ENCODE peak calls at places on chromosomes 11 and 22, in six cellular contexts. One of them, this sample, is unnamed.

GRCh38 chr11:12274558-12275197 is 102.7 kb upstream of the PARVA start:
- DNase-seq in lower leg skin: no peak
- DNase-seq in AG04450: no peak
- DNase-seq in transverse colon: no peak
- DNase-seq in mesothelial cell of epicardium: no peak
- DNase-seq in nephron progenitor cell: no peak
- DNase-seq in this sample: no peak

GRCh38 chr22:35528967-35529366 is 11.7 kb upstream of the RASD2 start:
- DNase-seq in mesothelial cell of epicardium: no peak
- DNase-seq in AG04450: no peak
- DNase-seq in lower leg skin: no peak
- DNase-seq in nephron progenitor cell: no peak
- DNase-seq in transverse colon: no peak
- DNase-seq in this sample: no peak

GRCh38 chr11:68467446-68467845 is 6.9 kb downstream of the PPP6R3 start:
- DNase-seq in AG04450: no peak
- DNase-seq in nephron progenitor cell: no peak
- DNase-seq in transverse colon: no peak
- DNase-seq in mesothelial cell of epicardium: no peak
- DNase-seq in lower leg skin: no peak
- DNase-seq in this sample: no peak

GRCh38 chr11:79236541-79236971 is 204.3 kb downstream of the TENM4 start:
- DNase-seq in mesothelial cell of epicardium: no peak
- DNase-seq in AG04450: peak; percentile 98
- DNase-seq in transverse colon: no peak
- DNase-seq in nephron progenitor cell: peak; percentile 17
- DNase-seq in lower leg skin: no peak
- DNase-seq in this sample: no peak

GRCh38 chr22:49331878-49332277 is 495.8 kb downstream of the BRD1 start:
- DNase-seq in mesothelial cell of epicardium: no peak
- DNase-seq in transverse colon: peak; percentile 3
- DNase-seq in nephron progenitor cell: no peak
- DNase-seq in lower leg skin: no peak
- DNase-seq in AG04450: no peak
- DNase-seq in this sample: no peak

GRCh38 chr11:33451364-33451763 is 194.2 kb downstream of the HIPK3 start:
- DNase-seq in lower leg skin: no peak
- DNase-seq in nephron progenitor cell: no peak
- DNase-seq in mesothelial cell of epicardium: no peak
- DNase-seq in AG04450: no peak
- DNase-seq in transverse colon: no peak
- DNase-seq in this sample: no peak

GRCh38 chr11:72951193-72951592 is 137.0 kb downstream of the ATG16L2 start:
- DNase-seq in mesothelial cell of epicardium: no peak
- DNase-seq in nephron progenitor cell: no peak
- DNase-seq in lower leg skin: no peak
- DNase-seq in AG04450: no peak
- DNase-seq in transverse colon: no peak
- DNase-seq in this sample: no peak

GRCh38 chr22:47171441-47172221 is 409.2 kb downstream of the TBC1D22A start:
- DNase-seq in lower leg skin: no peak
- DNase-seq in transverse colon: peak; percentile 4
- DNase-seq in nephron progenitor cell: no peak
- DNase-seq in mesothelial cell of epicardium: peak; percentile 15
- DNase-seq in AG04450: no peak
- DNase-seq in this sample: no peak

GRCh38 chr22:33299245-33299956 is 241.2 kb upstream of the SYN3 start:
- DNase-seq in nephron progenitor cell: peak; percentile 36
- DNase-seq in mesothelial cell of epicardium: no peak
- DNase-seq in transverse colon: no peak
- DNase-seq in AG04450: no peak
- DNase-seq in lower leg skin: no peak
- DNase-seq in this sample: no peak

GRCh38 chr22:30208631-30209603 is 37.6 kb downstream of the LIF start:
- DNase-seq in nephron progenitor cell: no peak
- DNase-seq in mesothelial cell of epicardium: no peak
- DNase-seq in lower leg skin: no peak
- DNase-seq in AG04450: peak; percentile 86
- DNase-seq in transverse colon: peak; percentile 38
- DNase-seq in this sample: no peak

GRCh38 chr11:30984827-30985226 is 384.7 kb downstream of the DCDC1 start:
- DNase-seq in transverse colon: no peak
- DNase-seq in mesothelial cell of epicardium: no peak
- DNase-seq in nephron progenitor cell: no peak
- DNase-seq in AG04450: no peak
- DNase-seq in lower leg skin: no peak
- DNase-seq in this sample: no peak

GRCh38 chr22:50102946-50103345 is 13.1 kb downstream of the MOV10L1 start:
- DNase-seq in mesothelial cell of epicardium: no peak
- DNase-seq in lower leg skin: no peak
- DNase-seq in nephron progenitor cell: no peak
- DNase-seq in AG04450: no peak
- DNase-seq in transverse colon: no peak
- DNase-seq in this sample: no peak

GRCh38 chr11:73779084-73779902 is 8.4 kb upstream of the MRPL48 start:
- DNase-seq in transverse colon: peak; percentile 98
- DNase-seq in nephron progenitor cell: peak; percentile 98
- DNase-seq in lower leg skin: peak; percentile 98
- DNase-seq in AG04450: peak; percentile 94
- DNase-seq in mesothelial cell of epicardium: peak; percentile 90
- DNase-seq in this sample: peak; percentile 71

GRCh38 chr11:46369458-46370152 is 11.9 kb upstream of the MDK start:
- DNase-seq in lower leg skin: no peak
- DNase-seq in transverse colon: peak; percentile 47
- DNase-seq in nephron progenitor cell: peak; percentile 83
- DNase-seq in mesothelial cell of epicardium: no peak
- DNase-seq in AG04450: peak; percentile 46
- DNase-seq in this sample: no peak

GRCh38 chr22:45969414-45969799 is 7.6 kb downstream of the WNT7B start:
- DNase-seq in transverse colon: no peak
- DNase-seq in AG04450: no peak
- DNase-seq in nephron progenitor cell: no peak
- DNase-seq in mesothelial cell of epicardium: no peak
- DNase-seq in lower leg skin: no peak
- DNase-seq in this sample: no peak

GRCh38 chr11:15843309-15843857 is 513.0 kb downstream of the SOX6 start:
- DNase-seq in lower leg skin: no peak
- DNase-seq in AG04450: no peak
- DNase-seq in transverse colon: no peak
- DNase-seq in mesothelial cell of epicardium: no peak
- DNase-seq in nephron progenitor cell: no peak
- DNase-seq in this sample: no peak

GRCh38 chr11:8095356-8095755 is 14.3 kb downstream of the TUB start:
- DNase-seq in mesothelial cell of epicardium: no peak
- DNase-seq in transverse colon: no peak
- DNase-seq in lower leg skin: no peak
- DNase-seq in AG04450: no peak
- DNase-seq in nephron progenitor cell: no peak
- DNase-seq in this sample: no peak

GRCh38 chr11:90803781-90804180 is 580.9 kb upstream of the CHORDC1 start:
- DNase-seq in lower leg skin: no peak
- DNase-seq in mesothelial cell of epicardium: no peak
- DNase-seq in AG04450: no peak
- DNase-seq in nephron progenitor cell: no peak
- DNase-seq in transverse colon: no peak
- DNase-seq in this sample: no peak

GRCh38 chr11:75802913-75803820 is 11.8 kb upstream of the UVRAG start:
- DNase-seq in lower leg skin: peak; percentile 78
- DNase-seq in mesothelial cell of epicardium: peak; percentile 44
- DNase-seq in nephron progenitor cell: peak; percentile 84
- DNase-seq in transverse colon: peak; percentile 83
- DNase-seq in AG04450: peak; percentile 37
- DNase-seq in this sample: peak; percentile 77

GRCh38 chr22:50490531-50491308 is 4.1 kb downstream of the MIOX start:
- DNase-seq in transverse colon: no peak
- DNase-seq in mesothelial cell of epicardium: no peak
- DNase-seq in nephron progenitor cell: no peak
- DNase-seq in AG04450: no peak
- DNase-seq in lower leg skin: no peak
- DNase-seq in this sample: no peak

GRCh38 chr11:5689551-5689983 is at the start of gene TRIM22:
- DNase-seq in mesothelial cell of epicardium: no peak
- DNase-seq in nephron progenitor cell: no peak
- DNase-seq in AG04450: no peak
- DNase-seq in lower leg skin: peak; percentile 35
- DNase-seq in transverse colon: peak; percentile 50
- DNase-seq in this sample: no peak

GRCh38 chr11:450809-451451 is 851 bp downstream of the PTDSS2 start:
- DNase-seq in transverse colon: peak; percentile 79
- DNase-seq in nephron progenitor cell: peak; percentile 71
- DNase-seq in mesothelial cell of epicardium: no peak
- DNase-seq in AG04450: no peak
- DNase-seq in lower leg skin: peak; percentile 69
- DNase-seq in this sample: no peak

GRCh38 chr11:11416917-11417316 is 63.9 kb upstream of the CSNK2A3 start:
- DNase-seq in transverse colon: no peak
- DNase-seq in nephron progenitor cell: no peak
- DNase-seq in lower leg skin: no peak
- DNase-seq in mesothelial cell of epicardium: no peak
- DNase-seq in AG04450: no peak
- DNase-seq in this sample: no peak

DNA sequence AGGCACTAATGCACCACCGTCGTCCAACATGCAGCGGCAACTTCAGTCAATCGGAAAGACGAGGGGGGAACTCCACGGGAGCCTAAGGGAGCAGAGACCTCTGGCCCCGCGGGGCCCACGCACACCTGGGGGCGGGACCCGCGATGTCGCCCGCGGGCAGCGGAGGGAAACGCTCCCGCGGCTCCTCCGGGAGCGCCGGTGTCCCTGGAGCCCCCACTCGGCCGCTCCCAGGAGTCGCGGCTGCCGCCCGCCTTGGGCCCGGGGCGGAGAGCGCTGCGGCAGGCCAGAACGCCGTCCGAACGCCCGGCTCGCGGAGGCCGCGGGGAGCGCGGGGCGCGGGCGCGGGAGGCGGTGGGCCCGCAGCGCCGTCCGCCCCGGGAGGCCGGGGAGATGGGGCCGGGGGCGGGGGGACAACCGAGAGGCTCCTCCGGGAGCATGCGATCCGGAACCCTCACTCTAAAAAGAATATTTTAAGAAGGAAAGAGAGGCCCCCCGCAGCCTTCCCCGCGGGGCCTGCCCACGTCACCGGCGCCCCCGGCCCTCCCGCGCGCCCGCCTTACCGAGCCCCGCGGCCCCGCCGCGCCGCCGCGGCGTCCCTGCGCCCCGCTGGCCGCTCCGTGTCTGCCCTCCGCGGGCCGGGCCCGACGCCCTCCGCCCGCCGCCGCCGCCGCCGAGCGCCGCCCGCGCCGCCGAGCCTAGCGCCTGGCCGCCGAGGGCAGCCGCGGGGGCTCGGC is 86.6 kb upstream of the ARHGAP32 start:
- DNase-seq in AG04450: no peak
- DNase-seq in mesothelial cell of epicardium: no peak
- DNase-seq in transverse colon: peak; percentile 12
- DNase-seq in lower leg skin: no peak
- DNase-seq in nephron progenitor cell: peak; percentile 56
- DNase-seq in this sample: no peak
- TF ChIP-seq CTCF in AG04450: no peak
- TF ChIP-seq CTCF in mesothelial cell of epicardium: no peak
- TF ChIP-seq CTCF in transverse colon: no peak
- TF ChIP-seq CTCF in lower leg skin: no peak
- TF ChIP-seq CTCF in nephron progenitor cell: no peak
- TF ChIP-seq CTCF in this sample: no peak

GRCh38 chr11:19161651-19162050 is 40.1 kb downstream of the CSRP3 start:
- DNase-seq in transverse colon: no peak
- DNase-seq in lower leg skin: no peak
- DNase-seq in AG04450: no peak
- DNase-seq in mesothelial cell of epicardium: no peak
- DNase-seq in nephron progenitor cell: no peak
- DNase-seq in this sample: no peak

GRCh38 chr11:19163627-19164026 is 38.2 kb downstream of the CSRP3 start:
- DNase-seq in lower leg skin: no peak
- DNase-seq in AG04450: no peak
- DNase-seq in nephron progenitor cell: no peak
- DNase-seq in transverse colon: no peak
- DNase-seq in mesothelial cell of epicardium: no peak
- DNase-seq in this sample: no peak

GRCh38 chr11:19162946-19163345 is 38.8 kb downstream of the CSRP3 start:
- DNase-seq in AG04450: no peak
- DNase-seq in mesothelial cell of epicardium: no peak
- DNase-seq in transverse colon: no peak
- DNase-seq in nephron progenitor cell: no peak
- DNase-seq in lower leg skin: no peak
- DNase-seq in this sample: no peak

GRCh38 chr11:19164230-19164855 is 37.4 kb downstream of the CSRP3 start:
- DNase-seq in lower leg skin: no peak
- DNase-seq in AG04450: no peak
- DNase-seq in transverse colon: no peak
- DNase-seq in mesothelial cell of epicardium: no peak
- DNase-seq in nephron progenitor cell: no peak
- DNase-seq in this sample: no peak

DNA sequence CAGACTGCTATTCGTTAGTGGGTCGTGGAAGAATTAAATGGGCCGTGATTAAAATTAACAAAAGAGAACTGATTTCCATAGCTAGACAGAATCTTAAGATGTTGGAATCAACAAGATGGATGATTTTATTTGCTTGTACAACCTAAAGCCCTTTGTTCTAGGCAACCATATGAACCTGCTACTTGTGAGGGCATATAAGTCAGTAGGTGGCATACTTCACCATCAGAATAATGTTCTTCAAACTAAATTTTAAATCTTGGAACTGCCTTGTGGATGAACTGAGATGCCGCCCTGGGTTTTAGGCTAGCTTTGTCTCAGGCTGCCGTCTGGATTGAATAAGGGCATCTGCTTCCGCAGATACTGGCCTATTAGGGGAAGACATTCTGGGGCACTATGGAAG is 40.9 kb downstream of the CSRP3 start:
- DNase-seq in nephron progenitor cell: no peak
- DNase-seq in transverse colon: no peak
- DNase-seq in AG04450: no peak
- DNase-seq in lower leg skin: no peak
- DNase-seq in mesothelial cell of epicardium: no peak
- DNase-seq in this sample: no peak
- TF ChIP-seq CTCF in nephron progenitor cell: no peak
- TF ChIP-seq CTCF in transverse colon: no peak
- TF ChIP-seq CTCF in AG04450: no peak
- TF ChIP-seq CTCF in lower leg skin: no peak
- TF ChIP-seq CTCF in mesothelial cell of epicardium: no peak
- TF ChIP-seq CTCF in this sample: no peak

GRCh38 chr11:59221438-59221837 is 8.7 kb upstream of the MPEG1 start:
- DNase-seq in lower leg skin: no peak
- DNase-seq in nephron progenitor cell: no peak
- DNase-seq in transverse colon: no peak
- DNase-seq in mesothelial cell of epicardium: no peak
- DNase-seq in AG04450: peak; percentile 71
- DNase-seq in this sample: no peak
- TF ChIP-seq CTCF in lower leg skin: no peak
- TF ChIP-seq CTCF in nephron progenitor cell: no peak
- TF ChIP-seq CTCF in transverse colon: no peak
- TF ChIP-seq CTCF in mesothelial cell of epicardium: no peak
- TF ChIP-seq CTCF in AG04450: peak; percentile 62
- TF ChIP-seq CTCF in this sample: no peak

DNA sequence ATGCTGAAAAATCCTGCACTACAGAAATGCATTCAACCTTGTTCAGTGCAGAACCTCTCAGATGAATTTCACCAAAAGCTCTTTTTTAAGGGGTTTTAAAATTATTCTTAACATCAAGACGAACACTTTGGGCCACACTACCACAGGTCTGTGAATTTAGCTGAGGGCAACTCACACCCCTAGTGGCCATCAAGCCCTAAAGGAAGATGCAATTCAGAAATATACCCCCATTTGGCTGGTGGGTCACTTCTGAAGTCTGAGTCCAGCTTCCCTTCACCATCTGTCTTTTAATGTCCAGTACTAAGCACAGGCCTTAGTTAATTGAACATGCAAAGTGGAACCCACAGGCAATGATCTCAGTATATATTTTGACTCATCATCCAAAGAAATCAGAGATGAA is 50.5 kb downstream of the FAM76B start:
- DNase-seq in lower leg skin: no peak
- DNase-seq in nephron progenitor cell: no peak
- DNase-seq in transverse colon: no peak
- DNase-seq in AG04450: no peak
- DNase-seq in mesothelial cell of epicardium: no peak
- DNase-seq in this sample: no peak
- TF ChIP-seq CTCF in lower leg skin: no peak
- TF ChIP-seq CTCF in nephron progenitor cell: no peak
- TF ChIP-seq CTCF in transverse colon: no peak
- TF ChIP-seq CTCF in AG04450: peak; percentile 11
- TF ChIP-seq CTCF in mesothelial cell of epicardium: no peak
- TF ChIP-seq CTCF in this sample: no peak